ENCODE peak calls at places on chromosomes 4 and X, in four cellular contexts. One of them, this sample, is unnamed.

GRCh38 chrX:150899191-150899757 is 806 bp upstream of the CD99L2 start:
- DNase-seq in neural progenitor cell: peak
- DNase-seq in HCT116: no peak
- DNase-seq in breast epithelium: peak
- DNase-seq in this sample: peak

GRCh38 chrX:24229967-24230366 is 80.4 kb downstream of the ZFX start:
- DNase-seq in breast epithelium: no peak
- DNase-seq in HCT116: no peak
- DNase-seq in neural progenitor cell: no peak
- DNase-seq in this sample: no peak

GRCh38 chrX:129565046-129565649 is 25.1 kb downstream of the OCRL start:
- DNase-seq in neural progenitor cell: no peak
- DNase-seq in HCT116: no peak
- DNase-seq in breast epithelium: no peak
- DNase-seq in this sample: no peak

GRCh38 chr4:8286719-8287355 is 17.3 kb downstream of the HTRA3 start:
- DNase-seq in breast epithelium: no peak
- DNase-seq in neural progenitor cell: no peak
- DNase-seq in HCT116: no peak
- DNase-seq in this sample: no peak

GRCh38 chr4:72418458-72418857 is 150.6 kb downstream of the ADAMTS3 start:
- DNase-seq in HCT116: no peak
- DNase-seq in breast epithelium: no peak
- DNase-seq in neural progenitor cell: no peak
- DNase-seq in this sample: peak

GRCh38 chr4:76589872-76590846 is 155.1 kb downstream of the SHROOM3 start:
- DNase-seq in HCT116: peak
- DNase-seq in breast epithelium: peak
- DNase-seq in neural progenitor cell: peak
- DNase-seq in this sample: peak

GRCh38 chrX:45847966-45848365 is 647.3 kb upstream of the DIPK2B start:
- DNase-seq in breast epithelium: no peak
- DNase-seq in neural progenitor cell: no peak
- DNase-seq in HCT116: no peak
- DNase-seq in this sample: no peak

GRCh38 chr4:1043658-1044468 is 32.4 kb downstream of the FGFRL1 start:
- DNase-seq in breast epithelium: peak
- DNase-seq in neural progenitor cell: peak
- DNase-seq in HCT116: peak
- DNase-seq in this sample: peak

GRCh38 chr4:82773049-82773448 is 25.5 kb downstream of the SCD5 start:
- DNase-seq in HCT116: no peak
- DNase-seq in breast epithelium: no peak
- DNase-seq in neural progenitor cell: no peak
- DNase-seq in this sample: no peak

GRCh38 chr4:89737888-89738287 is 99.1 kb downstream of the SNCA start:
- DNase-seq in neural progenitor cell: no peak
- DNase-seq in HCT116: no peak
- DNase-seq in breast epithelium: no peak
- DNase-seq in this sample: no peak

GRCh38 chr4:170589597-170590191 is 499.9 kb upstream of the AADAT start:
- DNase-seq in neural progenitor cell: peak
- DNase-seq in HCT116: peak
- DNase-seq in breast epithelium: no peak
- DNase-seq in this sample: no peak

GRCh38 chr4:23268072-23268771 is 575.5 kb downstream of the GBA3 start:
- DNase-seq in HCT116: no peak
- DNase-seq in breast epithelium: no peak
- DNase-seq in neural progenitor cell: no peak
- DNase-seq in this sample: no peak

GRCh38 chr4:124907881-124908280 is 195.3 kb upstream of the ANKRD50 start:
- DNase-seq in neural progenitor cell: no peak
- DNase-seq in HCT116: no peak
- DNase-seq in breast epithelium: no peak
- DNase-seq in this sample: no peak

GRCh38 chr4:84418032-84418709 is 80.9 kb downstream of the NKX6-1 start:
- DNase-seq in neural progenitor cell: peak
- DNase-seq in breast epithelium: no peak
- DNase-seq in HCT116: no peak
- DNase-seq in this sample: no peak
- TF ChIP-seq CTCF in neural progenitor cell: no peak
- TF ChIP-seq CTCF in breast epithelium: no peak
- TF ChIP-seq CTCF in HCT116: no peak
- TF ChIP-seq CTCF in this sample: no peak

GRCh38 chrX:139691493-139691842 is 16.5 kb downstream of the MCF2 start:
- DNase-seq in HCT116: no peak
- DNase-seq in breast epithelium: no peak
- DNase-seq in neural progenitor cell: peak
- DNase-seq in this sample: peak
- H3K4me3 ChIP-seq in HCT116: no peak
- H3K4me3 ChIP-seq in breast epithelium: peak
- H3K4me3 ChIP-seq in neural progenitor cell: peak
- H3K4me3 ChIP-seq in this sample: peak

GRCh38 chrX:68697465-68698125 is 50.1 kb downstream of the STARD8 start:
- DNase-seq in HCT116: no peak
- DNase-seq in breast epithelium: no peak
- DNase-seq in neural progenitor cell: no peak
- DNase-seq in this sample: no peak
- H3K27ac ChIP-seq in HCT116: no peak
- H3K27ac ChIP-seq in breast epithelium: peak
- H3K27ac ChIP-seq in neural progenitor cell: no peak
- H3K27ac ChIP-seq in this sample: peak

GRCh38 chrX:51459125-51459524 is 37.3 kb downstream of the NUDT11 start:
- DNase-seq in neural progenitor cell: peak
- DNase-seq in breast epithelium: no peak
- DNase-seq in HCT116: peak
- DNase-seq in this sample: no peak
- TF ChIP-seq CTCF in neural progenitor cell: peak
- TF ChIP-seq CTCF in breast epithelium: no peak
- TF ChIP-seq CTCF in HCT116: peak
- TF ChIP-seq CTCF in this sample: peak

GRCh38 chr4:165379662-165380061 is 854 bp downstream of the CPE start:
- DNase-seq in breast epithelium: no peak
- DNase-seq in neural progenitor cell: peak
- DNase-seq in HCT116: no peak
- DNase-seq in this sample: peak
- H3K4me3 ChIP-seq in breast epithelium: peak
- H3K4me3 ChIP-seq in neural progenitor cell: peak
- H3K4me3 ChIP-seq in HCT116: peak
- H3K4me3 ChIP-seq in this sample: peak

GRCh38 chr4:4990329-4990728 is 28.9 kb downstream of the CYTL1 start:
- DNase-seq in HCT116: no peak
- DNase-seq in neural progenitor cell: no peak
- DNase-seq in breast epithelium: no peak
- DNase-seq in this sample: no peak
- H3K27ac ChIP-seq in HCT116: no peak
- H3K27ac ChIP-seq in neural progenitor cell: no peak
- H3K27ac ChIP-seq in breast epithelium: peak
- H3K27ac ChIP-seq in this sample: peak

GRCh38 chr4:3810111-3810680 is 44.0 kb downstream of the ADRA2C start:
- DNase-seq in breast epithelium: no peak
- DNase-seq in neural progenitor cell: no peak
- DNase-seq in HCT116: no peak
- DNase-seq in this sample: no peak

GRCh38 chr4:3812211-3812934 is 46.2 kb downstream of the ADRA2C start:
- DNase-seq in breast epithelium: no peak
- DNase-seq in neural progenitor cell: no peak
- DNase-seq in HCT116: no peak
- DNase-seq in this sample: no peak

GRCh38 chr4:3809451-3810110 is 43.4 kb downstream of the ADRA2C start:
- DNase-seq in HCT116: no peak
- DNase-seq in breast epithelium: no peak
- DNase-seq in neural progenitor cell: no peak
- DNase-seq in this sample: no peak

GRCh38 chr4:3811621-3812020 is 45.4 kb downstream of the ADRA2C start:
- DNase-seq in neural progenitor cell: no peak
- DNase-seq in breast epithelium: no peak
- DNase-seq in HCT116: no peak
- DNase-seq in this sample: no peak

GRCh38 chr4:3810796-3811485 is 44.8 kb downstream of the ADRA2C start:
- DNase-seq in breast epithelium: no peak
- DNase-seq in HCT116: no peak
- DNase-seq in neural progenitor cell: no peak
- DNase-seq in this sample: no peak
- TF ChIP-seq CTCF in breast epithelium: no peak
- TF ChIP-seq CTCF in HCT116: no peak
- TF ChIP-seq CTCF in neural progenitor cell: no peak
- TF ChIP-seq CTCF in this sample: no peak

This sample was measured in left ventricle myocardium inferior.